ENCODE peak calls at places on chromosomes 11 and 22, in five cellular contexts. B, H, G, V and M are unnamed samples.
A peak's percentile ranks its signal among the peaks of the same experiment; 100 is the strongest.

GRCh38 chr11:61834278-61835004 is 6.3 kb downstream of the FADS2 start:
- DNase-seq in B (no peak), H (peak; percentile 35), V (peak; percentile 49), G (no peak), M (no peak)

GRCh38 chr11:18225906-18226305 is 10.7 kb downstream of the SAA4 start:
- DNase-seq in G (no peak), V (no peak), H (no peak), B (no peak), M (no peak)

GRCh38 chr11:17734986-17735822 is 623 bp downstream of the KCNC1 start:
- DNase-seq in H (peak; percentile 24), V (peak; percentile 49), B (peak; percentile 40), G (peak; percentile 56), M (peak; percentile 72)

GRCh38 chr11:78427615-78428272 is 10.1 kb upstream of the GAB2 start:
- DNase-seq in B (no peak), G (no peak), H (no peak), V (no peak), M (no peak)

GRCh38 chr22:39631857-39632256 is 61.3 kb downstream of the CACNA1I start:
- DNase-seq in G (no peak), H (no peak), B (no peak), V (no peak), M (no peak)

GRCh38 chr11:63020671-63021255 is 5.1 kb upstream of the SLC22A8 start:
- DNase-seq in G (peak; percentile 36), V (no peak), H (no peak), B (no peak), M (no peak)

GRCh38 chr11:102534261-102534872 is 3.8 kb upstream of the MMP7 start:
- DNase-seq in G (no peak), H (no peak), B (no peak), V (no peak), M (no peak)

GRCh38 chr22:39241632-39242388 is 3.0 kb downstream of the PDGFB start:
- DNase-seq in H (no peak), V (no peak), B (no peak), G (no peak), M (no peak)

GRCh38 chr11:76682681-76683080 is 12.1 kb upstream of the LRRC32 start:
- DNase-seq in G (no peak), V (no peak), B (no peak), H (no peak), M (no peak)

GRCh38 chr11:67666676-67667489 is 7.5 kb downstream of the ALDH3B2 start:
- DNase-seq in G (no peak), V (no peak), H (no peak), B (no peak), M (no peak)

GRCh38 chr11:94134651-94135512 is 6.2 kb downstream of the PANX1 start:
- DNase-seq in B (no peak), G (no peak), V (peak; percentile 68), H (peak; percentile 67), M (peak; percentile 64)

GRCh38 chr11:13040969-13041561 is 31.9 kb downstream of the RASSF10 start:
- DNase-seq in V (no peak), B (no peak), G (no peak), H (no peak), M (no peak)

GRCh38 chr22:47600281-47600680 is 837.8 kb downstream of the TBC1D22A start:
- DNase-seq in V (no peak), H (no peak), G (no peak), B (peak; percentile 43), M (no peak)

GRCh38 chr22:21628386-21629261 is 1.2 kb downstream of the YDJC start:
- DNase-seq in B (no peak), V (peak; percentile 38), H (no peak), G (no peak), M (no peak)

GRCh38 chr11:77353131-77353530 is 51.6 kb upstream of the GDPD4 start:
- DNase-seq in H (no peak), V (no peak), B (no peak), G (no peak), M (no peak)

GRCh38 chr22:27377901-27378300 is 423.7 kb downstream of the MN1 start:
- DNase-seq in G (no peak), V (peak; percentile 56), H (no peak), B (no peak), M (peak; percentile 83)

GRCh38 chr11:42172441-42172840 is 713.0 kb upstream of the LRRC4C start:
- DNase-seq in B (no peak), V (no peak), H (no peak), G (no peak), M (no peak)

GRCh38 chr11:42170601-42171000 is 711.1 kb upstream of the LRRC4C start:
- DNase-seq in H (no peak), B (no peak), V (no peak), G (no peak), M (no peak)

GRCh38 chr11:42179211-42179610 is 719.8 kb upstream of the LRRC4C start:
- DNase-seq in G (no peak), B (no peak), H (no peak), V (no peak), M (no peak)

GRCh38 chr11:42171046-42171445 is 711.6 kb upstream of the LRRC4C start:
- DNase-seq in V (no peak), G (no peak), B (no peak), H (no peak), M (no peak)

GRCh38 chr11:42175203-42175602 is 715.8 kb upstream of the LRRC4C start:
- DNase-seq in B (no peak), G (no peak), V (no peak), H (no peak), M (no peak)
- TF ChIP-seq EP300 in B (no peak), G (no peak), V (no peak), H (no peak), M (no peak)

GRCh38 chr22:20525048-20525447 is 17.6 kb downstream of the MED15 start:
- DNase-seq in H (no peak), B (no peak), G (no peak), V (no peak), M (no peak)

GRCh38 chr22:20522828-20523117 is 15.4 kb downstream of the MED15 start:
- DNase-seq in H (no peak), B (no peak), V (no peak), G (no peak), M (no peak)

GRCh38 chr22:20522134-20522827 is 14.9 kb downstream of the MED15 start:
- DNase-seq in G (no peak), V (no peak), B (no peak), H (no peak), M (no peak)

GRCh38 chr22:20524004-20524481 is 16.6 kb downstream of the MED15 start:
- DNase-seq in B (no peak), H (no peak), G (no peak), V (no peak), M (no peak)

DNA sequence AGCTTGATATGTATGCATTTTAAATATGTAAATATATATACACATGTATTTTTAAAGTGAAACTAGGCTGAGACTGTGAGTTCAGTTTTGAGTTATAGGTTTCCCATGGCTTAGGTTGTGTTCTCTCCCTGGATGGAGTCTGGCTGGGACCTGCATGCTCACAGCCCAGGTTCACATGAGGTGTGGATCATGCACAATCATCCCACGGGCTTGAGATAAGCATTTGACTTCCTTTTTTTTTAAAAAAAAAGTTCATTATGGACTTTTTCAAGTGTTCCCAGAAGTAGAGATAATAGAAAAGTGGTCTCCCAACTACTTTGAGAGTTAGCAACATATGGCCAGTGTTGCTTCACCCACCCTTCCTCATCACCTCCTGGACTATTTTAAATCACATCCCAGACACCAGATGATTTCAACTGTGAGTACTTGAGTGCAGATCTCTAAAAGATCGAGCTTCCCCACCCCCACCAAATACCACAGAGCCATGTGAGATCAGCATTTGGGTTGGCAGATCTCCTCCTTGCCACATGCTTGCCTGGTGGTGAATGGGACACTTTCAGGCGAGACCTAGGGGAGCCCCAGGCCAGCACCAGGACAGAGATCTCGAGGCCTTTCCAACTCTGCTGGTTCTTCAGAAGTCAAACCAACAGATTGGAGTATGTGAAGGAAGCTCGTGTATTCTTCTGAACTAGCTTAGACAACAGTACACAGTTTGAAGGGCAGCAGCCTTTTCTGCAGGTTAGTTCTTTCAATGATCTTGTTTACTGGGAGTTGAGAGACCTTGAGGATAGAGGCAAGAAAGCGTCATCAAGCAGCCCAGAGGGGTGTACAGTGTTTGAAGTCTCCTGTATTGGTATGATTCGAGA is 15.9 kb downstream of the MED15 start:
- DNase-seq in G (no peak), B (no peak), H (no peak), V (no peak), M (no peak)
- H3K4me1 ChIP-seq in G (peaks cover 62% of the 10 kb centered on the region), B (peaks cover 33% of the 10 kb centered on the region), H (no peaks in the 10 kb centered on the region), V (peaks cover 18% of the 10 kb centered on the region), M (peaks cover 86% of the 10 kb centered on the region)

DNA sequence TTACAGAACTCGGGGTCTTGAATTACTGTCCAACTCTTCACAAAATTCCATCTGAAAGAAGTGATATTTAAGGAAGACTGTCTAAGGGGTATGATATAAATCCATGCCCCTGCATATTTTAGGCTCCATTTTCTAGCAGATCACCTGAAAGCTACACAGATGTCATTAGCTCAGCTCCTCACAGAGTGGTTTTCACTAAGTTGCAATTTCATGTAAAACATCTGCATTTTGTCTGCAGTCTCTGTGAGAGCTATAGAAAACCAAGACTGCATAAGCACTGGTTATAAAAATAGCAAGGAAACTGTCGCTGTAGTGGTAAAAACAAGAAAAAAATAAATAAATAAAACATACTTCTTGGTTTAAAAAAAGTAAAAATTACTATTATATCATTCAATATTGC is 103.4 kb downstream of the RPL27A start:
- DNase-seq in B (no peak), V (no peak), H (no peak), G (no peak), M (no peak)
- TF ChIP-seq EP300 in B (no peak), V (no peak), H (no peak), G (no peak), M (no peak)

GRCh38 chr11:1837171-1838076 is 1.4 kb upstream of the TNNI2 start:
- DNase-seq in G (peak; percentile 70), V (peak; percentile 69), H (peak; percentile 40), B (no peak), M (peak; percentile 62)

GRCh38 chr11:1835671-1836010 is 851 bp downstream of the SYT8 start:
- DNase-seq in G (no peak), B (no peak), H (no peak), V (no peak), M (no peak)

GRCh38 chr11:1834791-1835670 is at the start of gene SYT8:
- DNase-seq in G (no peak), V (no peak), H (no peak), B (no peak), M (peak; percentile 48)

GRCh38 chr11:1838077-1838425 is 730 bp upstream of the TNNI2 start:
- DNase-seq in B (no peak), H (no peak), V (no peak), G (no peak), M (no peak)

DNA sequence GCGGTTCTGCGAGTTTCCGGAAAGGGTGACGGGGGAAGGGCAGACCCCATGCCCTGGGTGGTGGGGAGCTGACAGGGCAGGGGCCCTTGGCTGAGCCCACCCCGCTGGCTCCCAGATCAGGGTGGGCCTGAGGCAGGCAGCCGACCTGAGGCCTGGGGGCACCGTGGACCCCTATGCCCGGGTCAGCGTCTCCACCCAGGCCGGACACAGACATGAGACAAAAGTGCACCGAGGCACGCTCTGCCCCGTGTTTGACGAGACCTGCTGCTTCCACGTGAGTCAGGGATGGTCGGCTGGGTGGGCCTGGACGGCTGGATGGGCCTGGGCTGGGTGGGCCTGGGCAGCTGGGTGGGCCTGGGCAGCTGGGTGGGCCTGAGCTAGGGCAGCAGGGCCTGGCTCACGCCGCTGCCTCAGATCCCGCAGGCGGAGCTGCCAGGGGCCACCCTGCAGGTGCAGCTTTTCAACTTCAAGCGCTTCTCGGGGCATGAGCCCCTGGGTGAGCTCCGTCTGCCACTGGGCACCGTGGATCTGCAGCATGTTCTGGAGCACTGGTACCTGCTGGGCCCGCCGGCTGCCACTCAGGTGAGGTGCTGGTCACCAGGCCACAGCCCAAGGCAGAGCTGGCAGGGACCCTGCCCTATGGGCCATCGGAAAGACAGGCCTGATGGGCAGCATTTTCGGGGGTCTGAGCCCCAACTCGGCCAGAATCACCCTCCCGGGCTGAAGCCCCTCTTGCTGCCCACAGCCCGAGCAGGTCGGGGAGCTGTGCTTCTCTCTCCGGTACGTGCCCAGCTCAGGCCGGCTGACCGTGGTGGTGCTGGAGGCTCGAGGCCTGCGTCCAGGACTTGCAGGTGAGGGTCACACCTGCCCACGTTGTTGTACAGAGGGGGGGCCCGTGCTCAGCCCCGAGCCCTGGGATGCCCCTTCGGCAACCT is 1.5 kb downstream of the SYT8 start:
- DNase-seq in G (no peak), V (no peak), B (no peak), H (no peak), M (no peak)
- H3K4me1 ChIP-seq in G (peaks cover 31% of the 10 kb centered on the region), V (peaks cover 1% of the 10 kb centered on the region), B (peaks cover 88% of the 10 kb centered on the region), H (no peaks in the 10 kb centered on the region), M (peaks cover 40% of the 10 kb centered on the region)